ENCODE peak calls at places on chromosomes 12 and 14, in seven cellular contexts. Q is H9, T is neuronal stem cell, D is mesendoderm, S is IMR-90, J is mesenchymal stem cell, U is H1. B is an unnamed sample.
A peak's percentile ranks its signal among the peaks of the same experiment; 100 is the strongest.

GRCh38 chr12:58459191-58459590 is 461.1 kb downstream of the LRIG3 start:
- DNase-seq in T (no peak), U (no peak), J (no peak), Q (no peak), S (peak; percentile 19), D (no peak), B (no peak)

GRCh38 chr12:66636771-66637170 is 42.1 kb downstream of the GRIP1 start:
- DNase-seq in S (no peak), D (no peak), U (no peak), Q (no peak), J (peak; percentile 5), T (no peak), B (no peak)

GRCh38 chr14:103121846-103122577 is 1.2 kb upstream of the TNFAIP2 start:
- DNase-seq in Q (peak; percentile 83), J (peak; percentile 82), D (peak; percentile 92), S (peak; percentile 53), U (no peak), T (no peak), B (no peak)

GRCh38 chr12:119624971-119625370 is 31.4 kb downstream of the TMEM233 start:
- DNase-seq in S (no peak), D (no peak), T (no peak), J (no peak), U (no peak), Q (no peak), B (no peak)

GRCh38 chr14:83924259-83924658 is 1605.7 kb upstream of the FLRT2 start:
- DNase-seq in J (no peak), S (no peak), Q (no peak), U (no peak), T (no peak), D (no peak), B (no peak)

GRCh38 chr12:12612403-12612802 is 727 bp downstream of the CREBL2 start:
- DNase-seq in T (peak; percentile 15), U (no peak), J (peak; percentile 79), Q (no peak), D (peak; percentile 78), S (peak; percentile 80), B (no peak)

GRCh38 chr12:53308276-53308675 is 8.8 kb downstream of the MYG1 start:
- DNase-seq in T (no peak), D (no peak), U (no peak), Q (no peak), S (no peak), J (no peak), B (no peak)

GRCh38 chr12:40105515-40106201 is at the start of gene SLC2A13:
- DNase-seq in U (peak; percentile 44), Q (peak; percentile 85), D (peak; percentile 82), J (peak; percentile 74), T (peak; percentile 66), S (peak; percentile 59), B (peak; percentile 77)

GRCh38 chr14:68297871-68298468 is 478.4 kb downstream of the RAD51B start:
- DNase-seq in J (peak; percentile 25), Q (peak; percentile 52), D (peak; percentile 81), S (peak; percentile 38), T (no peak), U (peak; percentile 31), B (peak; percentile 11)

GRCh38 chr14:85572845-85573244 is 42.9 kb downstream of the FLRT2 start:
- DNase-seq in D (no peak), S (peak; percentile 90), Q (no peak), J (peak; percentile 77), U (no peak), T (no peak), B (no peak)

GRCh38 chr12:15956413-15957185 is 45.5 kb downstream of the DERA start:
- DNase-seq in J (no peak), Q (no peak), T (no peak), U (no peak), D (no peak), S (no peak), B (peak; percentile 95)

GRCh38 chr12:1523046-1523445 is 71.3 kb downstream of the FBXL14 start:
- DNase-seq in U (no peak), S (no peak), T (no peak), D (no peak), J (no peak), Q (peak; percentile 59), B (no peak)

GRCh38 chr14:24224618-24225071 is 7.5 kb downstream of the NEDD8 start:
- DNase-seq in D (no peak), T (no peak), J (peak; percentile 40), S (peak; percentile 87), U (no peak), Q (no peak), B (no peak)

GRCh38 chr14:89720741-89721315 is 233.7 kb downstream of the EFCAB11 start:
- DNase-seq in Q (peak; percentile 46), S (no peak), D (no peak), T (no peak), J (no peak), U (no peak), B (no peak)

GRCh38 chr14:102430212-102430908 is 67.6 kb downstream of the TECPR2 start:
- DNase-seq in S (no peak), T (no peak), Q (no peak), U (no peak), J (no peak), D (no peak), B (no peak)

GRCh38 chr12:51216652-51217051 is 1.2 kb downstream of the POU6F1 start:
- DNase-seq in S (no peak), J (no peak), U (no peak), Q (no peak), T (no peak), D (no peak), B (no peak)

GRCh38 chr12:62006076-62006732 is 254.0 kb upstream of the USP15 start:
- DNase-seq in D (peak; percentile 61), T (peak; percentile 32), J (peak; percentile 63), U (no peak), Q (peak; percentile 43), S (peak; percentile 36), B (peak; percentile 13)

GRCh38 chr14:94555991-94556390 is 5.3 kb upstream of the SERPINA4 start:
- DNase-seq in T (no peak), J (no peak), U (no peak), S (no peak), D (no peak), Q (peak; percentile 16), B (no peak)

GRCh38 chr12:104462931-104463339 is 6.2 kb downstream of the CHST11 start:
- DNase-seq in T (no peak), Q (no peak), J (peak; percentile 65), U (no peak), S (no peak), D (no peak), B (peak; percentile 14)

GRCh38 chr12:132685400-132685799 is 1.7 kb downstream of the POLE start:
- DNase-seq in T (no peak), Q (no peak), S (no peak), U (no peak), J (no peak), D (peak; percentile 24), B (no peak)
- H3K23ac ChIP-seq in T (peak overlapping the region; percentile 45), Q (no peak overlapping the region), S (no peak overlapping the region), U (no peak overlapping the region), J (no peak overlapping the region), D (peak overlapping the region; percentile 20), B (no peak overlapping the region)

GRCh38 chr12:2689393-2689792 is 105.4 kb upstream of the FKBP4 start:
- DNase-seq in S (no peak), U (no peak), T (no peak), D (no peak), Q (peak; percentile 26), J (no peak), B (no peak)
- H3K79me1 ChIP-seq in S (no peaks in the 10 kb centered on the region), U (no peaks in the 10 kb centered on the region), T (no peaks in the 10 kb centered on the region), D (no peaks in the 10 kb centered on the region), Q (no peaks in the 10 kb centered on the region), J (no peaks in the 10 kb centered on the region), B (peaks cover 4% of the 10 kb centered on the region)

GRCh38 chr14:65834051-65834450 is 421.5 kb downstream of the FUT8 start:
- DNase-seq in T (no peak), J (no peak), U (no peak), S (no peak), D (no peak), Q (no peak), B (no peak)

GRCh38 chr14:65833256-65833880 is 420.8 kb downstream of the FUT8 start:
- DNase-seq in J (no peak), D (no peak), Q (no peak), T (no peak), S (no peak), U (no peak), B (no peak)

GRCh38 chr14:65834812-65835211 is 422.3 kb downstream of the FUT8 start:
- DNase-seq in T (no peak), S (no peak), J (no peak), D (no peak), Q (no peak), U (no peak), B (no peak)

GRCh38 chr14:65835501-65835900 is 423.0 kb downstream of the FUT8 start:
- DNase-seq in D (no peak), Q (no peak), T (no peak), U (no peak), J (no peak), S (no peak), B (peak; percentile 69)

DNA sequence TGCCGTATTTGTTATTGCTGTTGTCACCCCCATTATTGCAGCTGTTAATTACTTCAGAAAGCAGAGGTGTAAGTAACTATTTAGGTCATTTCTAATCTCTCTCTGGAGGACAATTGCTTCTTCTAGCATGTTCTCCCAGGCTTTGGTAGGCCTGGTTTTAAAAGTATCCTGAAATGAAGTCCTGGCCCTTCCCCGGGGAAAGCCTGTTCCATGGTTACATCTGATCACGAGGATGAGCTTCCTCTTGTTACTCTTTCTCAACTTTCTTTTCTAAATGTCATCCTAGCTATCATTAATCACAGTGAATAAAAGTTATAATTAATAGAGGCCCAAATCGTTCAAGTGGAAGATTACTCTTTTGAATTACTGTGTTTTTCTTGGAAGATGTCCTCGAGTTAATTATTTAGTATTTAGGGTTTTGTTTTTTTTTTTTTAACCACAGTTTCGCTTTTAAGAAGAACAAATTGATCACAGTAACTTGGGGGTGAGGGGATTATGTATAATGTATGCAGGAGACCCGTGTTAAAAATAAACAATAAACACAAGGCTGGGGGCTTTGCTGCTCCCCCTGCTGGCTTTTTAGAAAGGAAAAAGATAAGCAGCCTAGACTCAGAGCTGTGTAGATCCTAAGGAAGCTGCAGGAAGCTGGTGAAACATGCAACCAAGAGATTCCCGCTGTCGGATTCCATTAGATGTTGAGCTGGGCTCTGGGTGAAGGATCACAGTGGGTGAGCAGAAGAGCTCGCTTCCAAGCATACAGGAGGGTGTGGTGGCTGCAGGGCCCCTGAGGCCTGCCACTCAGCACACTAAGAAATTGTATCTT is 420.1 kb downstream of the FUT8 start:
- DNase-seq in Q (no peak), J (peak; percentile 11), T (no peak), U (no peak), S (peak; percentile 5), D (peak; percentile 66), B (no peak)
- H3K4me2 ChIP-seq in Q (no peak overlapping the region), J (peak overlapping the region; percentile 32), T (no peak overlapping the region), U (no peak overlapping the region), S (peak overlapping the region; percentile 21), D (no peak overlapping the region), B (no peak overlapping the region)

GRCh38 chr14:65846469-65846868 is 433.9 kb downstream of the FUT8 start:
- DNase-seq in D (no peak), J (no peak), T (no peak), Q (no peak), U (no peak), S (no peak), B (no peak)

GRCh38 chr14:65849558-65849957 is 437.0 kb downstream of the FUT8 start:
- DNase-seq in D (peak; percentile 93), T (peak; percentile 75), J (no peak), U (no peak), S (no peak), Q (no peak), B (no peak)

GRCh38 chr14:65849096-65849495 is 436.6 kb downstream of the FUT8 start:
- DNase-seq in T (no peak), J (no peak), Q (no peak), D (no peak), S (no peak), U (no peak), B (no peak)

GRCh38 chr14:65850429-65851145 is 438.1 kb downstream of the FUT8 start:
- DNase-seq in S (no peak), Q (no peak), U (no peak), J (no peak), T (no peak), D (no peak), B (no peak)

GRCh38 chr14:65847065-65847847 is 434.7 kb downstream of the FUT8 start:
- DNase-seq in Q (no peak), D (no peak), T (no peak), J (no peak), S (no peak), U (no peak), B (no peak)
- H3K23ac ChIP-seq in Q (no peak overlapping the region), D (no peak overlapping the region), T (no peak overlapping the region), J (no peak overlapping the region), S (no peak overlapping the region), U (no peak overlapping the region), B (no peak overlapping the region)

B was measured in trophoblast cell.